ENCODE peak calls at places on chromosomes 2 and 18, in nine cellular contexts. One of them, this sample, is unnamed.

GRCh38 chr2:88950010-88950409 is 258.5 kb downstream of the RPIA start:
- DNase-seq in NT2/D1: no peak
- DNase-seq in aorta: no peak
- DNase-seq in fibroblast of the aortic adventitia: peak
- DNase-seq in cardiac muscle cell: peak
- DNase-seq in fibroblast of lung: no peak
- DNase-seq in mesendoderm: peak
- DNase-seq in H7: peak
- DNase-seq in right atrium auricular region: no peak
- DNase-seq in this sample: no peak

GRCh38 chr2:128315829-128316776 is 2.6 kb downstream of the HS6ST1 start:
- DNase-seq in NT2/D1: no peak
- DNase-seq in aorta: peak
- DNase-seq in fibroblast of the aortic adventitia: peak
- DNase-seq in cardiac muscle cell: peak
- DNase-seq in fibroblast of lung: peak
- DNase-seq in mesendoderm: no peak
- DNase-seq in H7: peak
- DNase-seq in right atrium auricular region: peak
- DNase-seq in this sample: no peak

GRCh38 chr2:239760596-239760995 is 264.5 kb downstream of the NDUFA10 start:
- DNase-seq in NT2/D1: no peak
- DNase-seq in aorta: peak
- DNase-seq in fibroblast of the aortic adventitia: no peak
- DNase-seq in cardiac muscle cell: no peak
- DNase-seq in fibroblast of lung: no peak
- DNase-seq in mesendoderm: no peak
- DNase-seq in H7: no peak
- DNase-seq in right atrium auricular region: no peak
- DNase-seq in this sample: no peak

GRCh38 chr2:85159589-85159988 is 26.4 kb downstream of the TCF7L1 start:
- DNase-seq in NT2/D1: no peak
- DNase-seq in aorta: no peak
- DNase-seq in fibroblast of the aortic adventitia: no peak
- DNase-seq in cardiac muscle cell: no peak
- DNase-seq in fibroblast of lung: no peak
- DNase-seq in mesendoderm: no peak
- DNase-seq in H7: no peak
- DNase-seq in right atrium auricular region: no peak
- DNase-seq in this sample: no peak

GRCh38 chr18:67092141-67092540 is 424.4 kb downstream of the DSEL start:
- DNase-seq in NT2/D1: no peak
- DNase-seq in aorta: no peak
- DNase-seq in fibroblast of the aortic adventitia: no peak
- DNase-seq in cardiac muscle cell: no peak
- DNase-seq in fibroblast of lung: no peak
- DNase-seq in mesendoderm: peak
- DNase-seq in H7: no peak
- DNase-seq in right atrium auricular region: no peak
- DNase-seq in this sample: no peak

GRCh38 chr18:46243095-46243494 is 138.9 kb downstream of the HAUS1 start:
- DNase-seq in NT2/D1: no peak
- DNase-seq in aorta: no peak
- DNase-seq in fibroblast of the aortic adventitia: no peak
- DNase-seq in cardiac muscle cell: no peak
- DNase-seq in fibroblast of lung: no peak
- DNase-seq in mesendoderm: no peak
- DNase-seq in H7: no peak
- DNase-seq in right atrium auricular region: no peak
- DNase-seq in this sample: no peak

GRCh38 chr2:66269166-66269565 is 165.8 kb upstream of the MEIS1 start:
- DNase-seq in NT2/D1: no peak
- DNase-seq in aorta: no peak
- DNase-seq in fibroblast of the aortic adventitia: no peak
- DNase-seq in cardiac muscle cell: no peak
- DNase-seq in fibroblast of lung: no peak
- DNase-seq in mesendoderm: no peak
- DNase-seq in H7: no peak
- DNase-seq in right atrium auricular region: no peak
- DNase-seq in this sample: no peak

GRCh38 chr2:65142515-65142914 is 12.6 kb upstream of the RAB1A start:
- DNase-seq in NT2/D1: no peak
- DNase-seq in aorta: no peak
- DNase-seq in fibroblast of the aortic adventitia: no peak
- DNase-seq in cardiac muscle cell: no peak
- DNase-seq in fibroblast of lung: no peak
- DNase-seq in mesendoderm: no peak
- DNase-seq in H7: no peak
- DNase-seq in right atrium auricular region: no peak
- DNase-seq in this sample: no peak

GRCh38 chr2:49286726-49287125 is 132.4 kb upstream of the FSHR start:
- DNase-seq in NT2/D1: no peak
- DNase-seq in aorta: no peak
- DNase-seq in fibroblast of the aortic adventitia: no peak
- DNase-seq in cardiac muscle cell: peak
- DNase-seq in fibroblast of lung: no peak
- DNase-seq in mesendoderm: no peak
- DNase-seq in H7: no peak
- DNase-seq in right atrium auricular region: no peak
- DNase-seq in this sample: no peak

GRCh38 chr2:190804182-190804795 is 76.3 kb upstream of the GLS start:
- DNase-seq in NT2/D1: no peak
- DNase-seq in aorta: no peak
- DNase-seq in fibroblast of the aortic adventitia: peak
- DNase-seq in cardiac muscle cell: peak
- DNase-seq in fibroblast of lung: peak
- DNase-seq in mesendoderm: no peak
- DNase-seq in H7: no peak
- DNase-seq in right atrium auricular region: no peak
- DNase-seq in this sample: no peak

GRCh38 chr2:128594953-128595677 is 276.4 kb upstream of the HS6ST1 start:
- DNase-seq in NT2/D1: no peak
- DNase-seq in aorta: no peak
- DNase-seq in fibroblast of the aortic adventitia: no peak
- DNase-seq in cardiac muscle cell: no peak
- DNase-seq in fibroblast of lung: no peak
- DNase-seq in mesendoderm: no peak
- DNase-seq in H7: peak
- DNase-seq in right atrium auricular region: peak
- DNase-seq in this sample: no peak

GRCh38 chr2:46002507-46002883 is 294.7 kb upstream of the EPAS1 start:
- DNase-seq in NT2/D1: no peak
- DNase-seq in aorta: no peak
- DNase-seq in fibroblast of the aortic adventitia: peak
- DNase-seq in cardiac muscle cell: peak
- DNase-seq in fibroblast of lung: peak
- DNase-seq in mesendoderm: no peak
- DNase-seq in H7: no peak
- DNase-seq in right atrium auricular region: no peak
- DNase-seq in this sample: no peak

GRCh38 chr2:190351955-190352354 is 8.6 kb downstream of the INPP1 start:
- DNase-seq in NT2/D1: no peak
- DNase-seq in aorta: no peak
- DNase-seq in fibroblast of the aortic adventitia: no peak
- DNase-seq in cardiac muscle cell: no peak
- DNase-seq in fibroblast of lung: no peak
- DNase-seq in mesendoderm: no peak
- DNase-seq in H7: no peak
- DNase-seq in right atrium auricular region: no peak
- DNase-seq in this sample: no peak

GRCh38 chr2:176129013-176129796 is at the start of gene HOXD8:
- DNase-seq in NT2/D1: no peak
- DNase-seq in aorta: peak
- DNase-seq in fibroblast of the aortic adventitia: peak
- DNase-seq in cardiac muscle cell: peak
- DNase-seq in fibroblast of lung: peak
- DNase-seq in mesendoderm: peak
- DNase-seq in H7: peak
- DNase-seq in right atrium auricular region: no peak
- DNase-seq in this sample: peak

GRCh38 chr2:176129825-176130152 is 284 bp downstream of the HOXD8 start:
- DNase-seq in NT2/D1: no peak
- DNase-seq in aorta: no peak
- DNase-seq in fibroblast of the aortic adventitia: no peak
- DNase-seq in cardiac muscle cell: no peak
- DNase-seq in fibroblast of lung: no peak
- DNase-seq in mesendoderm: no peak
- DNase-seq in H7: no peak
- DNase-seq in right atrium auricular region: no peak
- DNase-seq in this sample: no peak

GRCh38 chr2:176126929-176127768 is 2.4 kb upstream of the HOXD8 start:
- DNase-seq in NT2/D1: no peak
- DNase-seq in aorta: peak
- DNase-seq in fibroblast of the aortic adventitia: peak
- DNase-seq in cardiac muscle cell: peak
- DNase-seq in fibroblast of lung: peak
- DNase-seq in mesendoderm: no peak
- DNase-seq in H7: peak
- DNase-seq in right atrium auricular region: peak
- DNase-seq in this sample: peak

GRCh38 chr2:176128172-176129012 is 1.1 kb upstream of the HOXD8 start:
- DNase-seq in NT2/D1: no peak
- DNase-seq in aorta: no peak
- DNase-seq in fibroblast of the aortic adventitia: no peak
- DNase-seq in cardiac muscle cell: no peak
- DNase-seq in fibroblast of lung: no peak
- DNase-seq in mesendoderm: peak
- DNase-seq in H7: peak
- DNase-seq in right atrium auricular region: no peak
- DNase-seq in this sample: peak

DNA sequence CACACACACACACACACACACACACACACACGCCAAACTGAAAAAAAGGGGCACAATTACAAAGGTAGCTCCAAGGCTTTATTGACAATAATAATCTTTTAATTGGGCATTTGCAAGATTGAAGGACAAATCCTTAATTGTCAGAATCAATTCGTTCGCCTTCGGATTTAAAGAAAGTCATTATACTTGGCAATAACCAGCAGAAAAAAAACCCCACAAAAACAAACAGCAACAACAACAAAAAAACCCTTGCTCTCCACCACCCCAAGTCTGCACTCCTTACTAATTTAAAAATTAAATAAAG is 1.8 kb upstream of the HOXD8 start:
- DNase-seq in NT2/D1: no peak
- DNase-seq in aorta: no peak
- DNase-seq in fibroblast of the aortic adventitia: no peak
- DNase-seq in cardiac muscle cell: no peak
- DNase-seq in fibroblast of lung: no peak
- DNase-seq in mesendoderm: no peak
- DNase-seq in H7: no peak
- DNase-seq in right atrium auricular region: no peak
- DNase-seq in this sample: no peak
- H3K4me3 ChIP-seq in NT2/D1: no peak
- H3K4me3 ChIP-seq in aorta: no peak
- H3K4me3 ChIP-seq in fibroblast of the aortic adventitia: no peak
- H3K4me3 ChIP-seq in cardiac muscle cell: no peak
- H3K4me3 ChIP-seq in fibroblast of lung: no peak
- H3K4me3 ChIP-seq in mesendoderm: no peak
- H3K4me3 ChIP-seq in H7: no peak
- H3K4me3 ChIP-seq in right atrium auricular region: no peak
- H3K4me3 ChIP-seq in this sample: peak

GRCh38 chr2:38142627-38143026 is 66.7 kb upstream of the CYP1B1 start:
- DNase-seq in NT2/D1: no peak
- DNase-seq in aorta: no peak
- DNase-seq in fibroblast of the aortic adventitia: no peak
- DNase-seq in cardiac muscle cell: no peak
- DNase-seq in fibroblast of lung: no peak
- DNase-seq in mesendoderm: no peak
- DNase-seq in H7: no peak
- DNase-seq in right atrium auricular region: no peak
- DNase-seq in this sample: no peak

GRCh38 chr2:38138419-38138818 is 62.5 kb upstream of the CYP1B1 start:
- DNase-seq in NT2/D1: no peak
- DNase-seq in aorta: no peak
- DNase-seq in fibroblast of the aortic adventitia: no peak
- DNase-seq in cardiac muscle cell: no peak
- DNase-seq in fibroblast of lung: no peak
- DNase-seq in mesendoderm: no peak
- DNase-seq in H7: no peak
- DNase-seq in right atrium auricular region: no peak
- DNase-seq in this sample: no peak

GRCh38 chr2:38138996-38139395 is 63.0 kb upstream of the CYP1B1 start:
- DNase-seq in NT2/D1: no peak
- DNase-seq in aorta: no peak
- DNase-seq in fibroblast of the aortic adventitia: no peak
- DNase-seq in cardiac muscle cell: no peak
- DNase-seq in fibroblast of lung: no peak
- DNase-seq in mesendoderm: no peak
- DNase-seq in H7: no peak
- DNase-seq in right atrium auricular region: no peak
- DNase-seq in this sample: no peak
- H3K4me3 ChIP-seq in NT2/D1: no peak
- H3K4me3 ChIP-seq in aorta: no peak
- H3K4me3 ChIP-seq in fibroblast of the aortic adventitia: no peak
- H3K4me3 ChIP-seq in cardiac muscle cell: no peak
- H3K4me3 ChIP-seq in fibroblast of lung: no peak
- H3K4me3 ChIP-seq in mesendoderm: no peak
- H3K4me3 ChIP-seq in H7: no peak
- H3K4me3 ChIP-seq in right atrium auricular region: no peak
- H3K4me3 ChIP-seq in this sample: no peak

DNA sequence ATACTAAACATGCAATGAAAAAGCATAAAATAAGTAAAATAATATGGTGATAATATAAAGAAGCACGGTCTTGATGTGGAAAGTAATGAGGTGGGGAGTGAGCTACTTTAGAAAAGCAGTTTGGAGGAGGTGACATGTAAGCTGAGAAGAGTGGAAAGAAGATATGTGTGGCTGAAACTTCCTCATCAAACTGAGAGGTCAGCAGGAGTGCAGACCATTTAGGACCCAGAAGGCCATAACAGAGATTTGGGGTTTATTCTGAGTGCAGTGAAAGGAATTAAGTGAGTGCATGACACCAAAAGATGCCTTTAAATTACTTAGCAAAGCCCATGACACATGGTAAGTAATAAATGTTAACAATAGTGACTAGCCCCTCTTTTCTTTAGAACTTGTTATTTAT is 24.4 kb upstream of the TMEM182 start:
- DNase-seq in NT2/D1: no peak
- DNase-seq in aorta: no peak
- DNase-seq in fibroblast of the aortic adventitia: no peak
- DNase-seq in cardiac muscle cell: no peak
- DNase-seq in fibroblast of lung: no peak
- DNase-seq in mesendoderm: no peak
- DNase-seq in H7: no peak
- DNase-seq in right atrium auricular region: no peak
- DNase-seq in this sample: no peak
- H3K4me3 ChIP-seq in NT2/D1: peak
- H3K4me3 ChIP-seq in aorta: no peak
- H3K4me3 ChIP-seq in fibroblast of the aortic adventitia: no peak
- H3K4me3 ChIP-seq in cardiac muscle cell: peak
- H3K4me3 ChIP-seq in fibroblast of lung: peak
- H3K4me3 ChIP-seq in mesendoderm: no peak
- H3K4me3 ChIP-seq in H7: no peak
- H3K4me3 ChIP-seq in right atrium auricular region: no peak
- H3K4me3 ChIP-seq in this sample: peak

DNA sequence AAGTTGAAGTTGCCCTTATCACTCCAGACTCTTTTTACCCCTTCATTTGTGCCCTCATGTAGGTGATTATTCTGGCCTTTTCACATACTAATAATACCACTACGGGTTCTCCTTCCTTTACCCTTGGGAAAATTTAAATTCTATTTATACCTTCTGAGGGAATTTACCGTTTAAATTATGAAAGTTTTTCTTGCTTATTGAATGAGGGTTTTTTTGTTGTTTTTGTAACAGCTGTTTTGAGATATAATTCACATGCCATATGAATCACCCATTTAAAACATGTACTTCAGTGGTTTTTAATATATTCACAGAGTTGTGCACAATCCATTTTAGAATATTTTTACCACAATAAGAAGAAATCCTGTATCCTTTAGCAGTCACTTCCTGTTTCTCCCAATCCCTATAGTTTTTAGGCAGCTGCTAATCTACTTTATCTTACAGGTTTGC is 54.7 kb downstream of the EML4 start:
- DNase-seq in NT2/D1: no peak
- DNase-seq in aorta: no peak
- DNase-seq in fibroblast of the aortic adventitia: peak
- DNase-seq in cardiac muscle cell: peak
- DNase-seq in fibroblast of lung: peak
- DNase-seq in mesendoderm: no peak
- DNase-seq in H7: no peak
- DNase-seq in right atrium auricular region: no peak
- DNase-seq in this sample: no peak
- H3K4me3 ChIP-seq in NT2/D1: no peak
- H3K4me3 ChIP-seq in aorta: no peak
- H3K4me3 ChIP-seq in fibroblast of the aortic adventitia: no peak
- H3K4me3 ChIP-seq in cardiac muscle cell: no peak
- H3K4me3 ChIP-seq in fibroblast of lung: no peak
- H3K4me3 ChIP-seq in mesendoderm: no peak
- H3K4me3 ChIP-seq in H7: no peak
- H3K4me3 ChIP-seq in right atrium auricular region: no peak
- H3K4me3 ChIP-seq in this sample: no peak

This sample was measured in MG63.